ENCODE peak calls at places on chromosomes 16 and 17, in five cellular contexts. E is cardiac fibroblast, Q is hypothalamus, S is T-helper 2 cell, J is renal cortical epithelial cell. P is an unnamed sample.
A peak's percentile ranks its signal among the peaks of the same experiment; 100 is the strongest.

GRCh38 chr17:75521951-75522727 is 3.4 kb upstream of the LLGL2 start:
- DNase-seq in E (no peak), Q (no peak), S (no peak), J (no peak), P (no peak)

GRCh38 chr17:1053661-1054360 is 56.9 kb downstream of the TIMM22 start:
- DNase-seq in E (no peak), Q (no peak), S (no peak), J (no peak), P (no peak)

GRCh38 chr16:12091569-12092346 is 115.2 kb downstream of the SNX29 start:
- DNase-seq in E (no peak), Q (no peak), S (no peak), J (no peak), P (no peak)

GRCh38 chr17:71600137-71600789 is 520.6 kb upstream of the SOX9 start:
- DNase-seq in E (peak; percentile 5), Q (no peak), S (no peak), J (no peak), P (no peak)

GRCh38 chr17:82884923-82885322 is 45.1 kb upstream of the ZNF750 start:
- DNase-seq in E (no peak), Q (no peak), S (no peak), J (no peak), P (no peak)

GRCh38 chr17:57834146-57834741 is 15.6 kb downstream of the MRPS23 start:
- DNase-seq in E (peak; percentile 21), Q (no peak), S (no peak), J (peak; percentile 92), P (no peak)

GRCh38 chr17:43906951-43907424 is 348 bp downstream of the MPP2 start:
- DNase-seq in E (no peak), Q (no peak), S (no peak), J (no peak), P (no peak)

GRCh38 chr16:29315916-29316517 is 90.5 kb downstream of the NPIPB11 start:
- DNase-seq in E (no peak), Q (no peak), S (no peak), J (no peak), P (no peak)

GRCh38 chr16:67910162-67910561 is 17.1 kb downstream of the PSKH1 start:
- DNase-seq in E (peak; percentile 72), Q (peak; percentile 85), S (no peak), J (no peak), P (no peak)

GRCh38 chr17:57679906-57680695 is 65.0 kb downstream of the CCDC182 start:
- DNase-seq in E (no peak), Q (no peak), S (no peak), J (no peak), P (no peak)

GRCh38 chr17:65593870-65594584 is 32.6 kb upstream of the AXIN2 start:
- DNase-seq in E (peak; percentile 34), Q (no peak), S (no peak), J (no peak), P (no peak)

GRCh38 chr17:20174588-20175265 is 165.6 kb downstream of the SPECC1 start:
- DNase-seq in E (peak; percentile 33), Q (no peak), S (no peak), J (peak; percentile 81), P (no peak)

GRCh38 chr17:44794699-44795413 is 35.2 kb downstream of the GJC1 start:
- DNase-seq in E (peak; percentile 71), Q (no peak), S (no peak), J (peak; percentile 97), P (no peak)

GRCh38 chr17:69516225-69516624 is 101.7 kb downstream of the MAP2K6 start:
- DNase-seq in E (no peak), Q (no peak), S (no peak), J (no peak), P (no peak)

GRCh38 chr16:88703486-88704309 is 2.5 kb downstream of the RNF166 start:
- DNase-seq in E (no peak), Q (peak; percentile 40), S (peak; percentile 44), J (no peak), P (no peak)

GRCh38 chr17:65072577-65073178 is 16.1 kb upstream of the GNA13 start:
- DNase-seq in E (no peak), Q (no peak), S (no peak), J (no peak), P (no peak)

GRCh38 chr16:11312718-11313492 is 31.8 kb upstream of the PRM1 start:
- DNase-seq in E (peak; percentile 55), Q (no peak), S (no peak), J (peak; percentile 80), P (no peak)

GRCh38 chr17:43732961-43733360 is 25.6 kb downstream of the SOST start:
- DNase-seq in E (peak; percentile 47), Q (no peak), S (no peak), J (peak; percentile 97), P (no peak)

GRCh38 chr17:27975146-27976011 is 67.1 kb upstream of the NLK start:
- DNase-seq in E (peak; percentile 25), Q (no peak), S (no peak), J (peak; percentile 35), P (no peak)

GRCh38 chr17:75011788-75012319 is 616 bp upstream of the MRPL58 start:
- DNase-seq in E (peak; percentile 85), Q (peak; percentile 54), S (no peak), J (no peak), P (no peak)